ENCODE peak calls at places on chromosomes 16 and 17, in seven cellular contexts. O is Calu3, T is transverse colon, I is MCF 10A, S is GM23338, H is choroid plexus epithelial cell, K is GM13977. E is an unnamed sample.

GRCh38 chr16:81842564-81843242 is 63.6 kb downstream of the PLCG2 start:
- DNase-seq in O (no peak), I (no peak), T (no peak), K (no peak), H (no peak), S (peak), E (no peak)

GRCh38 chr17:71470062-71470461 is 650.8 kb upstream of the SOX9 start:
- DNase-seq in S (no peak), K (no peak), H (no peak), O (no peak), T (no peak), I (no peak), E (no peak)

GRCh38 chr17:3043737-3044365 is 19.6 kb downstream of the OR1D5 start:
- DNase-seq in H (no peak), K (no peak), O (peak), T (no peak), I (no peak), S (peak), E (no peak)

GRCh38 chr17:80279895-80280294 is 19.2 kb downstream of the RNF213 start:
- DNase-seq in I (peak), K (no peak), S (no peak), O (no peak), T (no peak), H (peak), E (no peak)

GRCh38 chr16:10964891-10965326 is 20.5 kb downstream of the CLEC16A start:
- DNase-seq in T (no peak), I (no peak), O (no peak), K (peak), S (no peak), H (no peak), E (no peak)

GRCh38 chr17:70629902-70630301 is 460.6 kb downstream of the KCNJ2 start:
- DNase-seq in S (no peak), O (no peak), T (no peak), K (no peak), H (peak), I (peak), E (peak)

GRCh38 chr16:70680495-70681381 is 5.1 kb downstream of the MTSS2 start:
- DNase-seq in O (no peak), H (no peak), S (no peak), I (no peak), K (no peak), T (no peak), E (no peak)

GRCh38 chr17:8062807-8063483 is 24.1 kb downstream of the ALOX15B start:
- DNase-seq in S (no peak), T (no peak), I (no peak), H (peak), K (no peak), O (no peak), E (no peak)

GRCh38 chr17:38892083-38892482 is 22.2 kb downstream of the LASP1 start:
- DNase-seq in T (no peak), H (no peak), O (no peak), K (no peak), I (no peak), S (no peak), E (no peak)

GRCh38 chr17:14038206-14038605 is 31.1 kb upstream of the COX10 start:
- DNase-seq in K (no peak), I (no peak), O (no peak), H (peak), S (no peak), T (no peak), E (no peak)

GRCh38 chr17:65355246-65355645 is 206.2 kb downstream of the AXIN2 start:
- DNase-seq in H (no peak), K (no peak), T (no peak), S (no peak), I (no peak), O (no peak), E (no peak)

GRCh38 chr17:79654350-79654959 is 43.6 kb upstream of the RBFOX3 start:
- DNase-seq in H (no peak), T (no peak), I (no peak), K (no peak), S (no peak), O (no peak), E (no peak)

GRCh38 chr17:81221842-81222619 is 734 bp downstream of the CEP131 start:
- DNase-seq in T (no peak), S (no peak), K (no peak), H (no peak), I (no peak), O (no peak), E (no peak)

GRCh38 chr16:67775273-67775672 is 31.1 kb downstream of the RANBP10 start:
- DNase-seq in S (no peak), H (peak), T (no peak), O (no peak), I (no peak), K (no peak), E (no peak)

GRCh38 chr17:927611-928461 is 51.7 kb downstream of the NXN start:
- DNase-seq in O (no peak), I (peak), T (no peak), H (peak), S (no peak), K (no peak), E (peak)

GRCh38 chr16:2398520-2398919 is 30.7 kb upstream of the CCNF start:
- DNase-seq in I (no peak), H (no peak), S (no peak), O (no peak), K (no peak), T (no peak), E (no peak)

GRCh38 chr17:4998027-4998665 is 396 bp downstream of the KIF1C start:
- DNase-seq in S (peak), T (peak), O (no peak), H (peak), K (peak), I (peak), E (no peak)

GRCh38 chr17:80786470-80786869 is 205.2 kb upstream of the CHMP6 start:
- DNase-seq in I (no peak), T (no peak), H (peak), S (no peak), K (no peak), O (no peak), E (no peak)

GRCh38 chr16:65548470-65548869 is 426.6 kb upstream of the CDH11 start:
- DNase-seq in K (no peak), O (no peak), T (no peak), I (no peak), S (peak), H (peak), E (no peak)
- TF ChIP-seq CTCF in K (no peak), O (no peak), T (no peak), I (no peak), S (peak), H (peak), E (no peak)

DNA sequence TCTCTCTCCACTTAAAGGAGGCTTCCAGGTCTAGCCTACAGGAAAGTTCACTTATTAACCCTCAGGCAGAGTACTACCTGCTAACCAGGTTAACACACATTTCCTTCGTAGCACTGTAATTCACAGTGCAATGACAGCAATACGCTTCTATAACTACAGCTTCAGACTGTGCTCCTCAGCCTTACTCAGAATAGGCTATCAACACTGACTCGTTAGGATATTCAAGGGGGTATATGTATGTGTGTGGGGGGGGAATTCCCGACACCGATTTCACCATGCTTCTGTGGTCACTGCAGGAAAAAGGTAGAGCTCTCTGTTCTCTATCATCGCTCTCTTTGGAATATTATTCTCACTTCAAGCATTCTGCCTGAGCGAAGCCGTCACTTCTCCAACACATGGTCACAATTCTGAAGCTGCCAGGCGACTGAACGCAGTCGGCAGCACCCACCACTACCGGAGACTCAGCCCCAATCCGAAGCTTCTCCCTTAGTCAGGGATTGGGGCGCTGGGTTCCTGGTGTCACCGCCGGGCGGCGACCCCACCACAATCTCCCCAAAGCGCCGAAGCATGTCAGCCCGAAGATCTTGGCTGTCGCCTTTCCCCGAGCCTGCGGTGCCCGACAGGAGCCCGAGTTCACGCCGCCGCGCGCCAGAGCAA is 599 bp downstream of the GGA3 start:
- DNase-seq in K (no peak), I (no peak), H (peak), S (peak), O (no peak), T (no peak), E (no peak)
- TF ChIP-seq CTCF in K (peak), I (no peak), H (peak), S (no peak), O (no peak), T (peak), E (no peak)

DNA sequence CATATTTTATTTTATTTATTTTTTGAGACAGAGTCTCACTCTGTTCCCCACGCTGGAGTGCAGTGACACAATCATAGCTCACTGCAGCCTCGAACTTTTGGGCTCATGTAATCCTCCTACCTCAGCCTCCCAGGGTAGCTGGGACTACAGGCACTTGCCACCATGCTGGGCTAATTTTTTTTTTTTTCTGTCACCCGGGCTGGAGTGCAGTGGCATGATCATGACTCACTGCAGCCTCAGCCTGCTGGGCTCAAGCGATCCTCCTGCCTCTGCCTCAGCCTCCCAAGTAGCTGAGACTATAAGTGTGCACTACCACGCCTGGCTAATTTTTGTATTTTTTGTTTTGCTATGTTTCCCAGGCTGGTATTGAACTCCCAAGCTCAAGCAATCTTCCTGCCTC is 17.1 kb downstream of the UNC45B start:
- DNase-seq in H (no peak), S (no peak), I (no peak), T (no peak), O (no peak), K (no peak), E (no peak)
- TF ChIP-seq CTCF in H (no peak), S (no peak), I (no peak), T (no peak), O (no peak), K (no peak), E (no peak)

DNA sequence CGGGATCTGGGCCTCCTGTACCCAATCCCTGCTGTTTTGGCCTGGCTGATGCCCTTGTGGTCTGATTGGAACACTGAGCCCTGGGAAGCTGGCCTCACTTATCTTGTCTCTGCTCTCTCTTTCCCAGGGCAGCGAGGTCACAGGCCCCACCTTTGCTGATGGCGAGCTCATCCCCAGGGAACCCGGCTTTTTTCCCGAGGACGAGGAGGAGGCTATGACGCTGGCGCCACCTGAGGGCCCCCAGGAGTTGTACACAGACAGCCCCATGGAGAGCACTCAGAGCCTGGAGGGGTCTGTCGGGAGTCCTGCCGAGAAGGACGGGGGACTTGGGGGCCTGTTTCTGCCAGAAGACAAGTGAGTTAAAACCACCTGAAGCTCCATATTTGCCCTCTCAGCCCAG is 126.0 kb downstream of the RAB11FIP4 start:
- DNase-seq in T (no peak), O (peak), S (peak), H (no peak), K (no peak), I (peak), E (peak)
- TF ChIP-seq CTCF in T (no peak), O (peak), S (peak), H (peak), K (peak), I (peak), E (peak)

E was measured in RWPE1.